ENCODE peak calls at places on chromosome 12, in seven cellular contexts. Y is lower leg skin, W is HepG2, P is HCT116, E is A549, V is right lobe of liver, I is breast epithelium. A is an unnamed sample.

GRCh38 chr12:21476949-21477348 is 24.5 kb downstream of the RECQL start:
- DNase-seq in W (no peak), Y (no peak), I (no peak), P (no peak), E (no peak), V (no peak), A (no peak)

GRCh38 chr12:102659200-102659911 is 179.0 kb upstream of the IGF1 start:
- DNase-seq in V (no peak), W (no peak), I (no peak), Y (no peak), P (no peak), E (no peak), A (no peak)

GRCh38 chr12:51901121-51901812 is 6.0 kb upstream of the ACVRL1 start:
- DNase-seq in V (no peak), W (no peak), I (no peak), Y (no peak), P (no peak), E (no peak), A (no peak)

GRCh38 chr12:74599932-74600331 is 62.3 kb downstream of the ATXN7L3B start:
- DNase-seq in W (no peak), E (no peak), P (no peak), V (no peak), I (no peak), Y (no peak), A (no peak)

GRCh38 chr12:1829306-1829900 is 9.0 kb downstream of the LRTM2 start:
- DNase-seq in P (no peak), I (no peak), V (no peak), Y (no peak), W (no peak), E (no peak), A (no peak)

GRCh38 chr12:29844667-29845066 is 60.9 kb upstream of the TMTC1 start:
- DNase-seq in P (no peak), I (no peak), V (no peak), Y (no peak), W (no peak), E (no peak), A (no peak)

GRCh38 chr12:99960312-99960711 is 24.4 kb downstream of the ANKS1B start:
- DNase-seq in E (no peak), I (no peak), V (no peak), P (no peak), W (no peak), Y (no peak), A (no peak)

GRCh38 chr12:6958609-6959375 is 7.6 kb downstream of the PTPN6 start:
- DNase-seq in V (no peak), W (no peak), Y (no peak), P (no peak), E (no peak), I (no peak), A (no peak)

GRCh38 chr12:24948816-24949722 is at the start of gene BCAT1:
- DNase-seq in I (peak; percentile 54), Y (peak; percentile 28), W (peak; percentile 61), E (peak; percentile 65), P (no peak), V (peak; percentile 61), A (peak; percentile 58)

GRCh38 chr12:108616941-108617858 is 16.5 kb downstream of the SELPLG start:
- DNase-seq in P (no peak), Y (no peak), E (peak; percentile 48), V (no peak), I (no peak), W (no peak), A (no peak)

GRCh38 chr12:66919466-66919865 is 240.6 kb upstream of the GRIP1 start:
- DNase-seq in P (no peak), W (no peak), E (no peak), V (no peak), I (no peak), Y (no peak), A (no peak)

GRCh38 chr12:32080435-32080834 is 26.2 kb upstream of the BICD1 start:
- DNase-seq in E (no peak), P (no peak), W (no peak), I (no peak), V (no peak), Y (no peak), A (no peak)

DNA sequence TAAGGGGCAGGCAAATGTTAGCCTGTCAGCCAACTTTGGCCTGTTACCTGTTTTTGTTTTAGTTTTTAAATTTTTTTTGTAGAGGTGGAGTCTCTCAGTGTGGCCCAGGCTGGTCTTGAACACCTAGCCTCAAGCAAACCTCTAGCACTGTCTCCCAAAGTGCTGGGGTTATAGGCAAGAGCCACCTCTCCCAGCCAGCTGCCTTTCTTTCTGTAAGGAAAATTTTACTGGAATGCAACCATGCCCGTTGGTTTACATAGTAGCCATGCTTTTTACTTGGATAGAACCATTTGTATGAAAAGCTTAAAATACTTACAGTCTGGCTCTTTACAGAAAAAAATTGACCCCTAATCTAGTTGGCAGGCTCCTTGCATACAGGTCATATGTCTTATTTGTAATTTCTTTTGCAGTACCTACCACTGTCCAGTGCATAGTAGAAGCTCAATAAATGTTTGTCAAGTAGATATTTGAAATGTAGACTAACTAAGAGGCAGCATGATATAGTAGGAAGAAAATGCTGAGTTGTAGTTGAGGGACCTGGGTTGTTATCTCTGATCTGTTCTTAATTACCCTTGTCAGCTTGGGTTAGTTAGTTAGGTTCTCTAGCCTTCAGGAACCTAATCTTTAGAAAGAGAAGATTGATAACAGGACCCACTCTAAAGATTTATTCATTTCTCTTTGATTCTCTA is 4.7 kb downstream of the MDM2 start:
- DNase-seq in E (no peak), I (no peak), P (no peak), W (no peak), V (no peak), Y (no peak), A (no peak)
- TF ChIP-seq POLR2A in E (no peak), I (no peak), P (no peak), W (no peak), V (no peak), Y (no peak), A (no peak)

DNA sequence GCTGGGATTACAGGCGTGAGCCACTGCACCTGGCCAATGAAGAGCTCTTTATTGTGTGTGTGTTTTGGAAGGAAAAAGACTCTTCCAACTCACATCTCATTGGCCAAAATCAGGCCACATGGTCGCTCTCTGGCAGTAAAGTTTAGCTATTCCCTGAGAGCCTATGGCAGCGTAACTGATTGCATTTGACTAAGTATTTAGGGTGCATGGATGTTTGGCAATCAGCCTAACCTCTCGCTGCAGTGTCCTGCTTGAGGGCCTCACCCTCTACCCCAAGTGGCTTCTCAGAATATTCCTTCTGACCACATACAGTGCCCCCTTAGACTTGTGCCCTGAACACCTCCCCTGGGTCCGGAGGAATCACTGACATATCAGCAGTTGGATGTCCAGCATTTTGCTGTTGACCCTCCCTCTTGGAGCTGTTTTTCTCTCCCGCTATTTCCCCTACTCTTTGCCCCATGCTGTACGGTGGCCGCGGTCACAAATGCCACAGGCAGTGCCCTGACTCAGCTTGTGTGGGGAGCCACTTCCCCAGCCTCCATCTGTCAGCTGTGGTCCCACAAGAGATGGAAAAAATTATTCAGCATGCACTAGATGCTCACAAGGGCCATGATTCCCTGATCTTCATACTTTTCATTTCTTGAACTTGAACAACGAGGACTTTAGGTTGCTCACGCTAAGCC is 9.5 kb downstream of the PHETA1 start:
- DNase-seq in P (no peak), Y (no peak), E (no peak), W (no peak), I (no peak), V (no peak), A (no peak)
- TF ChIP-seq POLR2A in P (no peak), Y (no peak), E (no peak), W (no peak), I (no peak), V (no peak), A (no peak)

GRCh38 chr12:113962733-113963132 is 3.4 kb downstream of the RBM19 start:
- DNase-seq in P (no peak), E (no peak), V (no peak), W (no peak), Y (no peak), I (no peak), A (no peak)

GRCh38 chr12:113961921-113962710 is 4.0 kb downstream of the RBM19 start:
- DNase-seq in Y (no peak), P (no peak), W (peak; percentile 20), I (no peak), V (no peak), E (no peak), A (no peak)

GRCh38 chr12:113971392-113971791 is 5.3 kb upstream of the RBM19 start:
- DNase-seq in I (no peak), V (no peak), P (no peak), E (no peak), Y (no peak), W (no peak), A (no peak)

GRCh38 chr12:113967368-113967767 is 1.2 kb upstream of the RBM19 start:
- DNase-seq in I (no peak), E (no peak), V (no peak), Y (no peak), W (no peak), P (no peak), A (no peak)

GRCh38 chr12:113965951-113966797 is at the start of gene RBM19:
- DNase-seq in W (peak; percentile 97), E (peak; percentile 97), V (peak; percentile 99), I (peak; percentile 97), P (peak; percentile 96), Y (peak; percentile 98), A (peak; percentile 92)
- TF ChIP-seq POLR2A in W (peak; percentile 84), E (peak; percentile 77), V (peak; percentile 72), I (peak; percentile 39), P (peak; percentile 43), Y (no peak), A (peak; percentile 60)

GRCh38 chr12:47822386-47822785 is 2.7 kb upstream of the HDAC7 start:
- DNase-seq in I (no peak), V (no peak), W (no peak), E (no peak), Y (no peak), P (no peak), A (no peak)

GRCh38 chr12:47821346-47821706 is 1.6 kb upstream of the HDAC7 start:
- DNase-seq in E (no peak), W (no peak), Y (no peak), P (no peak), V (no peak), I (no peak), A (no peak)

GRCh38 chr12:47819544-47819901 is 180 bp downstream of the HDAC7 start:
- DNase-seq in W (no peak), E (no peak), I (no peak), P (no peak), V (no peak), Y (no peak), A (no peak)

GRCh38 chr12:47819902-47820630 is at the start of gene HDAC7:
- DNase-seq in E (peak; percentile 90), I (peak; percentile 81), V (peak; percentile 77), P (peak; percentile 24), W (peak; percentile 62), Y (peak; percentile 86), A (peak; percentile 77)

DNA sequence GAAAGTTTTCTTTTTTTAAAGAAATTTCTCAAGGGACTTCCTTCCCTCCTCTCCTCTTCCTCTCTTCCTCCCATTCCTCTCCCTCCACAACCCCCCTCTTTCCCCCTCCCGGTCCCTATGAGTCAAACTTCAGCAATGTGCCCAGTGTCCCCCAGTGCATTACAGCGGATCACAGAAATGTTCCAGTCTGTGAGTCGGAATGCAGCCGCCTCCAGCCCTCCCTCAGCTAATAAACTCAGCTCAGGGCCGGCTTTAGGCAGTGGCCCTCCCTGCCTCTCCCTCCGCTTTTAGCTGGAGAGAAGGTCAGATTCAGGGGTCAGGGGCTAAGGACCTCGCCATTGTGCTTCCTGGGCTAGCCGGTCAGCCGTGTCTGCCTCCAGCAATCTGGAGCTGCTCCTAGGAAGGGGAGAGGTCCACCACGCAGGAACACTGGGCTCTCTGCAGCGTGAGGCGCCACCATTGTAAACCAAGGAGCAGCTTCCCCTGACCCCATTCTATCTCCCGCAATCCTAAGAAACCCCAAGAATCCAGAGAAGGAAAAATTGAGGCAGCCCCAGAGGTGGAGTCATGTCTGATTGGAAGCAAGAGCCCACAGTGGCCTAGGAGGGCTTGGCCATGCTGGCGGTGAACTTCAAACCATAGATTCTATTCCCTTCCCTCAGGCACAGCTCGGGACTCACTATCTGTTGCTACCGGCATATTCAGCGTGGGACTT is 1.1 kb upstream of the HDAC7 start:
- DNase-seq in I (peak; percentile 85), W (peak; percentile 88), V (no peak), E (peak; percentile 98), P (peak; percentile 62), Y (peak; percentile 91), A (peak; percentile 81)
- TF ChIP-seq POLR2A in I (no peak), W (no peak), V (no peak), E (peak; percentile 70), P (no peak), Y (no peak), A (peak; percentile 66)